ENCODE peak calls at places on chromosomes 1 and 21, in ten cellular contexts. One of them, this sample, is unnamed.

GRCh38 chr21:45030637-45031218 is 43.7 kb upstream of the ADARB1 start:
- DNase-seq in prostate gland: no peak
- DNase-seq in A549: no peak
- DNase-seq in H54: no peak
- DNase-seq in ovary: no peak
- DNase-seq in GM12878: no peak
- DNase-seq in breast epithelium: peak
- DNase-seq in NB4: peak
- DNase-seq in heart left ventricle: peak
- DNase-seq in suprapubic skin: no peak
- DNase-seq in this sample: no peak

GRCh38 chr21:26835027-26835713 is 10.0 kb downstream of the ADAMTS1 start:
- DNase-seq in prostate gland: no peak
- DNase-seq in A549: no peak
- DNase-seq in H54: no peak
- DNase-seq in ovary: peak
- DNase-seq in GM12878: no peak
- DNase-seq in breast epithelium: no peak
- DNase-seq in NB4: no peak
- DNase-seq in heart left ventricle: no peak
- DNase-seq in suprapubic skin: no peak
- DNase-seq in this sample: no peak

GRCh38 chr1:86760199-86760598 is 55.8 kb downstream of the SH3GLB1 start:
- DNase-seq in prostate gland: no peak
- DNase-seq in A549: no peak
- DNase-seq in H54: no peak
- DNase-seq in ovary: no peak
- DNase-seq in GM12878: no peak
- DNase-seq in breast epithelium: no peak
- DNase-seq in NB4: no peak
- DNase-seq in heart left ventricle: no peak
- DNase-seq in suprapubic skin: no peak
- DNase-seq in this sample: no peak

GRCh38 chr1:211353562-211354212 is 27.1 kb downstream of the TRAF5 start:
- DNase-seq in prostate gland: no peak
- DNase-seq in A549: no peak
- DNase-seq in H54: no peak
- DNase-seq in ovary: no peak
- DNase-seq in GM12878: no peak
- DNase-seq in breast epithelium: no peak
- DNase-seq in NB4: no peak
- DNase-seq in heart left ventricle: no peak
- DNase-seq in suprapubic skin: no peak
- DNase-seq in this sample: no peak

GRCh38 chr21:46459356-46460112 is 843 bp downstream of the DIP2A start:
- DNase-seq in prostate gland: peak
- DNase-seq in A549: no peak
- DNase-seq in H54: no peak
- DNase-seq in ovary: peak
- DNase-seq in GM12878: no peak
- DNase-seq in breast epithelium: no peak
- DNase-seq in NB4: peak
- DNase-seq in heart left ventricle: peak
- DNase-seq in suprapubic skin: peak
- DNase-seq in this sample: peak

GRCh38 chr1:233916706-233917105 is 12.2 kb downstream of the SLC35F3 start:
- DNase-seq in prostate gland: no peak
- DNase-seq in A549: peak
- DNase-seq in H54: peak
- DNase-seq in ovary: no peak
- DNase-seq in GM12878: no peak
- DNase-seq in breast epithelium: no peak
- DNase-seq in NB4: no peak
- DNase-seq in heart left ventricle: no peak
- DNase-seq in suprapubic skin: no peak
- DNase-seq in this sample: no peak

GRCh38 chr21:39009587-39010225 is 173.5 kb downstream of the PSMG1 start:
- DNase-seq in prostate gland: no peak
- DNase-seq in A549: no peak
- DNase-seq in H54: no peak
- DNase-seq in ovary: no peak
- DNase-seq in GM12878: no peak
- DNase-seq in breast epithelium: no peak
- DNase-seq in NB4: no peak
- DNase-seq in heart left ventricle: no peak
- DNase-seq in suprapubic skin: no peak
- DNase-seq in this sample: no peak

GRCh38 chr1:223010552-223011229 is 132.4 kb downstream of the TLR5 start:
- DNase-seq in prostate gland: no peak
- DNase-seq in A549: no peak
- DNase-seq in H54: no peak
- DNase-seq in ovary: no peak
- DNase-seq in GM12878: no peak
- DNase-seq in breast epithelium: no peak
- DNase-seq in NB4: no peak
- DNase-seq in heart left ventricle: no peak
- DNase-seq in suprapubic skin: no peak
- DNase-seq in this sample: no peak

GRCh38 chr1:216606047-216606637 is 117.1 kb downstream of the ESRRG start:
- DNase-seq in prostate gland: no peak
- DNase-seq in A549: no peak
- DNase-seq in H54: no peak
- DNase-seq in ovary: no peak
- DNase-seq in GM12878: no peak
- DNase-seq in breast epithelium: no peak
- DNase-seq in NB4: no peak
- DNase-seq in heart left ventricle: no peak
- DNase-seq in suprapubic skin: no peak
- DNase-seq in this sample: no peak

GRCh38 chr21:33374080-33374873 is 28.9 kb upstream of the IFNGR2 start:
- DNase-seq in prostate gland: peak
- DNase-seq in A549: peak
- DNase-seq in H54: no peak
- DNase-seq in ovary: peak
- DNase-seq in GM12878: no peak
- DNase-seq in breast epithelium: no peak
- DNase-seq in NB4: peak
- DNase-seq in heart left ventricle: peak
- DNase-seq in suprapubic skin: peak
- DNase-seq in this sample: peak

GRCh38 chr1:27400963-27401341 is 8.5 kb downstream of the GPR3 start:
- DNase-seq in prostate gland: no peak
- DNase-seq in A549: no peak
- DNase-seq in H54: no peak
- DNase-seq in ovary: no peak
- DNase-seq in GM12878: no peak
- DNase-seq in breast epithelium: no peak
- DNase-seq in NB4: no peak
- DNase-seq in heart left ventricle: no peak
- DNase-seq in suprapubic skin: no peak
- DNase-seq in this sample: no peak

GRCh38 chr1:27398405-27399149 is 6.2 kb downstream of the GPR3 start:
- DNase-seq in prostate gland: no peak
- DNase-seq in A549: no peak
- DNase-seq in H54: no peak
- DNase-seq in ovary: no peak
- DNase-seq in GM12878: no peak
- DNase-seq in breast epithelium: no peak
- DNase-seq in NB4: no peak
- DNase-seq in heart left ventricle: no peak
- DNase-seq in suprapubic skin: no peak
- DNase-seq in this sample: no peak

GRCh38 chr1:27402349-27402754 is 9.9 kb downstream of the GPR3 start:
- DNase-seq in prostate gland: peak
- DNase-seq in A549: peak
- DNase-seq in H54: no peak
- DNase-seq in ovary: peak
- DNase-seq in GM12878: no peak
- DNase-seq in breast epithelium: peak
- DNase-seq in NB4: peak
- DNase-seq in heart left ventricle: peak
- DNase-seq in suprapubic skin: peak
- DNase-seq in this sample: no peak

GRCh38 chr1:27399251-27399885 is 6.9 kb downstream of the GPR3 start:
- DNase-seq in prostate gland: no peak
- DNase-seq in A549: no peak
- DNase-seq in H54: no peak
- DNase-seq in ovary: no peak
- DNase-seq in GM12878: no peak
- DNase-seq in breast epithelium: no peak
- DNase-seq in NB4: no peak
- DNase-seq in heart left ventricle: no peak
- DNase-seq in suprapubic skin: no peak
- DNase-seq in this sample: no peak

GRCh38 chr1:27400035-27400962 is 7.9 kb downstream of the GPR3 start:
- DNase-seq in prostate gland: no peak
- DNase-seq in A549: no peak
- DNase-seq in H54: no peak
- DNase-seq in ovary: no peak
- DNase-seq in GM12878: no peak
- DNase-seq in breast epithelium: no peak
- DNase-seq in NB4: no peak
- DNase-seq in heart left ventricle: no peak
- DNase-seq in suprapubic skin: no peak
- DNase-seq in this sample: no peak
- TF ChIP-seq POLR2A in prostate gland: no peak
- TF ChIP-seq POLR2A in A549: no peak
- TF ChIP-seq POLR2A in H54: no peak
- TF ChIP-seq POLR2A in ovary: no peak
- TF ChIP-seq POLR2A in GM12878: peak
- TF ChIP-seq POLR2A in breast epithelium: no peak
- TF ChIP-seq POLR2A in NB4: no peak
- TF ChIP-seq POLR2A in heart left ventricle: no peak
- TF ChIP-seq POLR2A in suprapubic skin: no peak
- TF ChIP-seq POLR2A in this sample: no peak

DNA sequence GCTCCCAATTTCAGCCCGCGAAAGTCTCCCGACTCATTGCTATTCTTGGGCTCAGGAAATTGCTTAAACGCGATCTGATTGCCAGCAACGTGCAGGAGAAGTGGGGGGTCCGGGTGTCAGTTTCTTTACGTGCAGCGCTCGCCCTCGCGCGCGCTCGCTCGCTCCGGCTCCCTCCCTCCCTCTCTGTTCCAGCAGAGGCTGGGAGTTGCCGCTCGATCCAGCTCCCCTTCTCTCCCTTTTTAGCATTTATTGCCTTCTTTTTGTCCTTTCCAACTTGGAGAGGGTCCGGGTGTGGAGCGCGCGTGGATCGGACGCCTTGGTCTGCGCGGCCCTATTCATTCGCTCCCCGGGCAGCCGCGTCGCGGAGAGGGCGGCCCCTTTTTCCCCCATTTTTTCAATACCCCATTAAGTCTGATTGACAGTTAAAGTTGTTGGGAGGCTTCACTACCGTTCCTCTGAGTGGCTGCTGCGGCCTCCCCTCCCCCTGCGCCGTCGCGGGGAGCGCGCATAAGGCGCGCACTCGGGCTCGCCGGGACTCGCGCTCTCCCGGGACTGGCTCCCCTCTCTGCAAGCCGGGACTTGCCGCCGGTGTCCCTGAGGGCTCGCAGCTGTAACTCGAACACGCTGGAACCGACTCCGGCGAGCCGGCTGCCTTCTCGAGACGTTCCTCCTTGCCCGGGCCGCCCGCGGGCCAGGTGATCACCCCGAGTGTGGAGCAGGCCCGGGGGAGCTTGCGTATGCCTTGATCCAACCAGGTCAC is at the start of gene DHRS3:
- DNase-seq in prostate gland: peak
- DNase-seq in A549: peak
- DNase-seq in H54: no peak
- DNase-seq in ovary: peak
- DNase-seq in GM12878: no peak
- DNase-seq in breast epithelium: peak
- DNase-seq in NB4: peak
- DNase-seq in heart left ventricle: peak
- DNase-seq in suprapubic skin: peak
- DNase-seq in this sample: peak
- TF ChIP-seq POLR2A in prostate gland: peak
- TF ChIP-seq POLR2A in A549: peak
- TF ChIP-seq POLR2A in H54: no peak
- TF ChIP-seq POLR2A in ovary: no peak
- TF ChIP-seq POLR2A in GM12878: peak
- TF ChIP-seq POLR2A in breast epithelium: no peak
- TF ChIP-seq POLR2A in NB4: peak
- TF ChIP-seq POLR2A in heart left ventricle: no peak
- TF ChIP-seq POLR2A in suprapubic skin: no peak
- TF ChIP-seq POLR2A in this sample: peak

DNA sequence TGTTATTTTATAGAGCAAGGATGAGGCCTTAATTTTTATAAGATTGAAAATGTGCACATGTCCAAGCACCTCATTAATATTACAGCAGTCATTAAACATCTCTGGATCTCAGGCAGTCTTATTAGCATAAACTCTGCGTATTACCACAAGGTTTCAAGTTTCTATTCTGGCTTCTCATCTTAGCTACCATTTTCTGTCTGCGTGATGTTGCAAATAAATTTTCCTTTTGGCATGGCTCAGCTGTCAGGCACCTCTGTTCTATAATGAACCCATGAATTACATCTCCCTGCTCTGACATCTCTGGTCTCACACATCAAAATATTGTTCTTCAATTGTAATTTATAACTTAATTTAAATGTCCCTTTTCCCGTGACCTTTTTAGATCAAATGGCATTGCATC is 156.5 kb downstream of the SLC45A1 start:
- DNase-seq in prostate gland: no peak
- DNase-seq in A549: no peak
- DNase-seq in H54: no peak
- DNase-seq in ovary: no peak
- DNase-seq in GM12878: no peak
- DNase-seq in breast epithelium: no peak
- DNase-seq in NB4: no peak
- DNase-seq in heart left ventricle: no peak
- DNase-seq in suprapubic skin: no peak
- DNase-seq in this sample: no peak
- TF ChIP-seq POLR2A in prostate gland: no peak
- TF ChIP-seq POLR2A in A549: no peak
- TF ChIP-seq POLR2A in H54: no peak
- TF ChIP-seq POLR2A in ovary: no peak
- TF ChIP-seq POLR2A in GM12878: no peak
- TF ChIP-seq POLR2A in breast epithelium: no peak
- TF ChIP-seq POLR2A in NB4: no peak
- TF ChIP-seq POLR2A in heart left ventricle: no peak
- TF ChIP-seq POLR2A in suprapubic skin: no peak
- TF ChIP-seq POLR2A in this sample: no peak

DNA sequence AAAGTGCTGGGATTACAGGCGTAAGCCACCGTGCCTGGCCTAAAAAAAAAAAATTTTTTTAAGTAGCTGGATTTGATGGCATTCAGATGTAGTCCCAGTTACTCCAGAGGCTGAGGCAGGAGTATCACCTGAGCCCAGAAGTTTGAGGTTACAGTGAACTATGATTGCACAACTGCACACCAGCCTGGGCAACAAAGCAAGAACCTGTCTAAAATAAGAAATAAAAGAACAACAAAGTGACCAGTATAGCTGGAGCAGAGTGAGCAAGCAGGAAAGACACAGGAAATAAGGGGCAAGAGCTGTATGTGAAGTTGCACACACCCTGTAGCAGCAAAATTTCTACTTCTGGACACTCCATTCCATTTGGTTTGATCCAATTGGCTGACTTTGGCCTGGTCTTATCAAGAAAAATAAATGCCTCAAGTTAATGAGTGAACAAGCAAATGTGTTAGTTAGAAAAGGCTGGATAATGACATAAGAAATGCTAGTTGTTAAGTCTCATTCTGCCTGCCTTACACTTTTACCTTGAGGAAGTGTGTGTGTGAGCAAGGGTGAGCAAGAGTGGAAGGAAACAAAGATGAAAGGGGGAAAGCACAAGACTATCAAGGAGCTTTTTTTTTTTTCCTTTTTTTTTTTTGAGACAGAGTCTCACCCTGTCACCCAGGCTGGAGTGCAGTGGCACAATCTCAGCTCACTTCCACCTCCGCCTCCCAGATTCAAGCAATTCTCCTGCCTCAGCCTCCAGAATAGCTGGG is 7.9 kb downstream of the ATP5IF1 start:
- DNase-seq in prostate gland: no peak
- DNase-seq in A549: no peak
- DNase-seq in H54: no peak
- DNase-seq in ovary: no peak
- DNase-seq in GM12878: no peak
- DNase-seq in breast epithelium: no peak
- DNase-seq in NB4: no peak
- DNase-seq in heart left ventricle: no peak
- DNase-seq in suprapubic skin: no peak
- DNase-seq in this sample: no peak
- TF ChIP-seq POLR2A in prostate gland: no peak
- TF ChIP-seq POLR2A in A549: no peak
- TF ChIP-seq POLR2A in H54: no peak
- TF ChIP-seq POLR2A in ovary: no peak
- TF ChIP-seq POLR2A in GM12878: no peak
- TF ChIP-seq POLR2A in breast epithelium: no peak
- TF ChIP-seq POLR2A in NB4: no peak
- TF ChIP-seq POLR2A in heart left ventricle: no peak
- TF ChIP-seq POLR2A in suprapubic skin: no peak
- TF ChIP-seq POLR2A in this sample: no peak